ENCODE peak calls at places on chromosome 19, in nine cellular contexts. E is glutamatergic neuron, B is neural crest cell, K is heart right ventricle, P is heart left ventricle, Z is AG09309, J is uterus, V is thoracic aorta, A is stomach. Q is an unnamed sample.

GRCh38 chr19:14473915-14474578 is 1.1 kb downstream of the PTGER1 start:
- DNase-seq in K (no peak), B (no peak), A (peak; percentile 59), Z (no peak), V (no peak), J (no peak), P (no peak), E (peak; percentile 61), Q (peak; percentile 30)

GRCh38 chr19:46919324-46919723 is 58.5 kb downstream of the ARHGAP35 start:
- DNase-seq in E (no peak), B (no peak), P (no peak), V (no peak), A (no peak), J (no peak), Z (no peak), K (no peak), Q (no peak)

GRCh38 chr19:29677001-29677781 is 11.9 kb downstream of the PLEKHF1 start:
- DNase-seq in Z (no peak), V (no peak), E (peak; percentile 19), K (no peak), J (no peak), P (no peak), A (no peak), B (no peak), Q (no peak)

GRCh38 chr19:28404462-28404861 is 808.5 kb downstream of the UQCRFS1 start:
- DNase-seq in J (no peak), K (no peak), B (no peak), Z (no peak), A (no peak), E (no peak), V (no peak), P (no peak), Q (no peak)

GRCh38 chr19:35304036-35304435 is 12.1 kb downstream of the MAG start:
- DNase-seq in J (no peak), P (no peak), A (no peak), K (no peak), V (no peak), B (no peak), Z (no peak), E (no peak), Q (no peak)

GRCh38 chr19:34067861-34068271 is 104.4 kb upstream of the LSM14A start:
- DNase-seq in V (no peak), P (no peak), K (no peak), B (no peak), E (no peak), A (no peak), Z (no peak), J (no peak), Q (no peak)

GRCh38 chr19:18809149-18809978 is 18.3 kb upstream of the COMP start:
- DNase-seq in P (peak; percentile 58), J (peak; percentile 83), K (peak; percentile 49), Z (peak; percentile 82), A (peak; percentile 38), B (no peak), V (no peak), E (no peak), Q (peak; percentile 14)

GRCh38 chr19:29504454-29504853 is 21.3 kb upstream of the VSTM2B start:
- DNase-seq in K (no peak), A (no peak), P (no peak), J (no peak), E (no peak), V (no peak), B (no peak), Z (no peak), Q (no peak)

DNA sequence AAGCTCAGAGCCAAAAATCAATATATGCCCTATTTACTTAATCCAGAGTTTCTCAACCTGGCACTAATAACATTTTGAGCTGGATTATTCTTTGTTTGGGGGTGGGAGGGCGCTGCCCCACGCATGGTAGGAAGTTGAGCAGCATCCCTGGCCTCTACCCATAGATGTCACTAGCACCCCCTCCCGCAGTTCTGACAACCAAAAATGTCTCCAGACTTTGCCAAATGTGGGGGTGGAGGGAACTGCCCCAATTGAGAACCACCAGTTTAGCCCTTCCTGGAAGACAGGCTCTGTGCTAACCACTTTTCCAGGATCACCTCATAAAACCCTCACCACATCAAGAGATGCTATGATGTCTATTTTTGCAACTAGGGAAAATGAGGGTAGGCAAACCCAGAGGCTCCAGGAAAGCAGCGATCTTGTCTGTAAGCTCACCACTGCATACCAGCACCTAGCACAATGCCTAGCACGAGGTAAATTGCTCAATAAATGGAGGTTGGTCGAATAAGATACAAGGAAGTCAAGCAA is 1.1 kb downstream of the TRIR start:
- DNase-seq in P (no peak), A (no peak), B (no peak), E (no peak), J (no peak), V (no peak), Z (no peak), K (no peak), Q (no peak)
- TF ChIP-seq CTCF in P (no peak), A (no peak), B (peak; percentile 41), E (no peak), J (no peak), V (no peak), Z (peak; percentile 42), K (peak; percentile 29), Q (no peak)

GRCh38 chr19:44111910-44112463 is 1.2 kb upstream of the ZNF225 start:
- DNase-seq in A (no peak), V (no peak), P (no peak), E (peak; percentile 58), Z (peak; percentile 64), B (peak; percentile 4), J (no peak), K (no peak), Q (peak; percentile 12)

GRCh38 chr19:44109458-44109857 is 3.7 kb upstream of the ZNF225 start:
- DNase-seq in Z (no peak), A (no peak), B (no peak), P (no peak), V (no peak), K (no peak), E (no peak), J (no peak), Q (no peak)

GRCh38 chr19:44113784-44114390 is 688 bp downstream of the ZNF225 start:
- DNase-seq in B (no peak), P (no peak), Z (no peak), V (no peak), A (no peak), E (no peak), K (no peak), J (no peak), Q (peak; percentile 11)

GRCh38 chr19:44112802-44113137 is 429 bp upstream of the ZNF225 start:
- DNase-seq in E (no peak), K (no peak), A (no peak), B (no peak), P (no peak), J (no peak), Z (no peak), V (no peak), Q (no peak)

DNA sequence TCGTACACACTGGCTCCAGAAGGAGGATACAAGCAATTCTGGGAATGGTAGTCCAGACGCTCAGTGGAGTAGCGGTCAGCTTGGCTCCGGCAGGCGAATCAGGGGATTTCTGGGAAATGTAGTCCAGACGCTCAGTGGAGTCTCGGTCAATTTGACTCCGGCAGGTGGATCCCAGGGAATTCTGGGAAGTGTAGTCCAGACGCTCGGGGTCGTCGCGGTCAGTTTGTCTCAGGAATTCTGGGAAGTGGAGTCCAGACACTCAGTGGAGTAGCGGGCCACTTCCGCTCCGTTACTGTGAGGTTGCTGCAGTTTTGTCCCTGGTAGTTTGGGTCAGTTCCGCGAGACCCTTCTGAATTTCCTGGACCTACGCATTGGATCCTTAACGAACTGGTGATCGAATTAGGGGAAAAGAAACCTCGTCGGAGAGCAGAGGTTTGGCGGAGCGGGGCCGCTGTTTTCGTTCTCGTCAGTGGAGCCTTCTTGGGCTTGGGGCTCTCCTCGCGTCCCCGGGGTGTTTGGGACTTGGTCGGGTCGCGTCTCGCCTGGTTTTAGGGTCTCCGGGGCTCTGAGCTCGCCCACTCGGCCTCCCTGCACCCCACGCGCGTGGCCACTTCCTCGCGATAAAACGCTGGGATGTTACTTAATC is at the start of gene ZNF225:
- DNase-seq in B (peak; percentile 85), J (peak; percentile 95), Z (peak; percentile 95), A (peak; percentile 95), K (peak; percentile 87), P (peak; percentile 96), V (peak; percentile 89), E (peak; percentile 90), Q (peak; percentile 96)
- TF ChIP-seq CTCF in B (no peak), J (no peak), Z (no peak), A (no peak), K (peak; percentile 24), P (no peak), V (peak; percentile 20), E (no peak), Q (no peak)

GRCh38 chr19:3274245-3275067 is 50.0 kb downstream of the CELF5 start:
- DNase-seq in B (no peak), Z (no peak), A (no peak), V (no peak), P (no peak), K (no peak), J (no peak), E (no peak), Q (no peak)

GRCh38 chr19:3276341-3276799 is 51.9 kb downstream of the CELF5 start:
- DNase-seq in P (no peak), K (no peak), E (peak; percentile 66), V (no peak), J (no peak), Z (no peak), B (no peak), A (peak; percentile 34), Q (no peak)

GRCh38 chr19:3277649-3278048 is 53.2 kb downstream of the CELF5 start:
- DNase-seq in V (no peak), A (no peak), E (no peak), P (no peak), K (no peak), J (no peak), B (no peak), Z (no peak), Q (no peak)

GRCh38 chr19:3275068-3275582 is 50.7 kb downstream of the CELF5 start:
- DNase-seq in E (peak; percentile 87), K (no peak), J (no peak), B (peak; percentile 57), V (no peak), A (no peak), Z (no peak), P (no peak), Q (no peak)

GRCh38 chr19:3275583-3276340 is 51.3 kb downstream of the CELF5 start:
- DNase-seq in V (peak; percentile 7), P (peak; percentile 64), Z (no peak), B (peak; percentile 51), K (peak; percentile 68), E (peak; percentile 95), J (peak; percentile 30), A (peak; percentile 84), Q (peak; percentile 24)
- TF ChIP-seq CTCF in V (no peak), P (no peak), Z (no peak), B (peak; percentile 57), K (no peak), E (peak; percentile 74), J (no peak), A (peak; percentile 14), Q (peak; percentile 15)

GRCh38 chr19:13154911-13155471 is 4.8 kb downstream of the IER2 start:
- DNase-seq in V (no peak), A (peak; percentile 92), J (peak; percentile 70), K (no peak), E (peak; percentile 69), B (peak; percentile 50), Z (no peak), P (no peak), Q (peak; percentile 98)

GRCh38 chr19:13154241-13154778 is 4.1 kb downstream of the IER2 start:
- DNase-seq in B (peak; percentile 28), K (peak; percentile 88), P (peak; percentile 95), V (peak; percentile 93), E (peak; percentile 43), Z (peak; percentile 86), J (peak; percentile 95), A (peak; percentile 89), Q (peak; percentile 95)

GRCh38 chr19:13152356-13152853 is 2.2 kb downstream of the IER2 start:
- DNase-seq in K (no peak), P (no peak), J (no peak), E (no peak), B (no peak), A (no peak), V (no peak), Z (no peak), Q (no peak)

GRCh38 chr19:13152854-13153626 is 2.8 kb downstream of the IER2 start:
- DNase-seq in B (peak; percentile 99), K (peak; percentile 96), A (peak; percentile 97), Z (no peak), V (peak; percentile 87), P (peak; percentile 95), J (peak; percentile 98), E (peak; percentile 95), Q (peak; percentile 95)

DNA sequence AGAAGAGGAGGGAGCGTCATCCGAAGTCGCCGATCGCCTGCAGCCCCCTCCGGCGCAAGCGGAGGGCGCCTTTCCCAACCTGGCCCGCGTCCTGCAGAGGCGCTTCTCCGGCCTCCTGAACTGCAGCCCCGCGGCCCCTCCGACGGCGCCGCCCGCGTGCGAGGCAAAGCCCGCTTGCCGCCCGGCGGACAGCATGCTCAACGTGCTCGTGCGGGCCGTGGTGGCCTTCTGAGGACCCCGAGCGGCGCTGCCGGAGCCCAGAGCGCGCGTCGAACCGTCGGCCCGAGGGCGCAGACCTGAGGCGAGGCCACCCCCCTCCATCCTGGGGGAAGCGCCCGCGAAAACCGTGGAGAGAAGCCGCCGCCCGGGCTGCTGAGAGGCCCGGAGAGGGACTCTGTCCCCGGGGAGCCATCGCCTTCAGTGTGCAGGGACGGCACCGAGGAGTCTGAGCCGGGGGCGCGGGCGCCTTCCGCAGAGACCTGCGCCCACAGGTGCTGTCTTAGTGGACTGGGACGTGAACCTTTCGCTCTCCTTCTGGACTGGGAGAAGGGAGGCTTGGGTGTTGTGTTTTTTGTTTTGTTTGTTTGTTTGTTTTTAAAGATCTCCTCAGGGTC is 3.5 kb downstream of the IER2 start:
- DNase-seq in B (no peak), J (peak; percentile 59), V (no peak), K (peak; percentile 49), Z (no peak), P (no peak), E (peak; percentile 53), A (peak; percentile 44), Q (peak; percentile 33)
- TF ChIP-seq CTCF in B (peak; percentile 3), J (peak; percentile 17), V (no peak), K (peak; percentile 22), Z (peak; percentile 11), P (no peak), E (no peak), A (no peak), Q (no peak)

Q was measured in thyroid gland.